ENCODE peak calls at places on chromosomes 6 and 20, in five cellular contexts. I, X, A, W and S are unnamed samples.

GRCh38 chr6:28081486-28081751 is 1.1 kb downstream of the ZNF165 start:
- DNase-seq in I (no peak), W (no peak), X (no peak), A (peak; percentile 54), S (no peak)

GRCh38 chr6:109496036-109496761 is 13.2 kb upstream of the ZBTB24 start:
- DNase-seq in I (no peak), W (no peak), A (no peak), X (no peak), S (no peak)

GRCh38 chr6:32885698-32886286 is 31.8 kb downstream of the PSMB9 start:
- DNase-seq in A (peak; percentile 23), I (no peak), W (peak; percentile 77), X (peak; percentile 72), S (peak; percentile 31)

GRCh38 chr6:32183483-32184083 is 470 bp downstream of the AGER start:
- DNase-seq in A (no peak), X (no peak), W (no peak), I (no peak), S (no peak)

GRCh38 chr6:148608211-148608951 is 138.4 kb upstream of the UST start:
- DNase-seq in I (no peak), X (peak; percentile 24), A (no peak), W (peak; percentile 12), S (peak; percentile 17)

GRCh38 chr6:39892490-39893129 is 41.7 kb downstream of the MOCS1 start:
- DNase-seq in I (peak; percentile 17), X (peak; percentile 6), A (peak; percentile 2), W (peak; percentile 50), S (peak; percentile 70)

GRCh38 chr6:143694560-143694959 is 16.8 kb downstream of the PHACTR2 start:
- DNase-seq in I (no peak), A (no peak), X (no peak), W (no peak), S (no peak)

GRCh38 chr6:15254074-15254975 is 8.5 kb downstream of the JARID2 start:
- DNase-seq in X (no peak), I (no peak), A (peak; percentile 82), W (peak; percentile 48), S (no peak)

GRCh38 chr6:6700871-6701270 is 112.4 kb downstream of the LY86 start:
- DNase-seq in X (no peak), A (no peak), I (no peak), W (no peak), S (no peak)

GRCh38 chr20:52766645-52767435 is 205.3 kb upstream of the TSHZ2 start:
- DNase-seq in X (no peak), A (no peak), I (no peak), W (no peak), S (no peak)

GRCh38 chr6:137309078-137309762 is 90.0 kb upstream of the IFNGR1 start:
- DNase-seq in A (peak; percentile 15), W (peak; percentile 56), X (peak; percentile 22), I (no peak), S (no peak)

GRCh38 chr20:33131949-33132822 is 35.8 kb upstream of the BPIFA2 start:
- DNase-seq in W (no peak), X (no peak), A (no peak), I (no peak), S (no peak)

GRCh38 chr6:149847943-149848267 is 16.3 kb downstream of the LRP11 start:
- DNase-seq in A (no peak), W (no peak), X (no peak), I (no peak), S (no peak)

GRCh38 chr6:113805167-113805835 is 51.8 kb upstream of the MARCKS start:
- DNase-seq in X (no peak), A (peak; percentile 71), W (no peak), I (no peak), S (no peak)

GRCh38 chr6:101588343-101588742 is 194.8 kb downstream of the GRIK2 start:
- DNase-seq in X (no peak), A (no peak), W (no peak), I (no peak), S (no peak)

GRCh38 chr6:154613137-154613676 is 102.7 kb upstream of the CNKSR3 start:
- DNase-seq in X (no peak), W (no peak), A (no peak), I (no peak), S (peak; percentile 57)

GRCh38 chr6:89237158-89237557 is 20.0 kb upstream of the GABRR1 start:
- DNase-seq in W (no peak), I (no peak), A (no peak), X (no peak), S (no peak)

GRCh38 chr6:161198176-161198575 is 75.7 kb downstream of the AGPAT4 start:
- DNase-seq in W (no peak), I (no peak), A (no peak), X (no peak), S (no peak)

GRCh38 chr6:85920782-85921181 is 278.1 kb upstream of the SYNCRIP start:
- DNase-seq in I (no peak), W (no peak), A (no peak), X (no peak), S (no peak)

GRCh38 chr6:25054469-25054868 is 118.7 kb upstream of the RIPOR2 start:
- DNase-seq in X (no peak), A (no peak), I (no peak), W (no peak), S (no peak)

GRCh38 chr20:10307359-10307735 is 88.7 kb downstream of the SNAP25 start:
- DNase-seq in X (no peak), I (no peak), A (no peak), W (no peak), S (no peak)

GRCh38 chr20:12409501-12409900 is 491.8 kb downstream of the BTBD3 start:
- DNase-seq in I (no peak), X (no peak), A (no peak), W (no peak), S (no peak)

GRCh38 chr20:33668087-33668790 is 1.5 kb downstream of the ACTL10 start:
- DNase-seq in X (no peak), I (no peak), W (no peak), A (no peak), S (peak; percentile 56)

GRCh38 chr6:111033628-111034289 is 51.9 kb downstream of the RPF2 start:
- DNase-seq in W (no peak), X (no peak), I (peak; percentile 10), A (no peak), S (no peak)

GRCh38 chr20:36744764-36745191 is 1.1 kb downstream of the NDRG3 start:
- DNase-seq in A (no peak), W (no peak), I (no peak), X (no peak), S (peak; percentile 45)

GRCh38 chr6:11798538-11798937 is 19.9 kb upstream of the ADTRP start:
- DNase-seq in A (no peak), W (no peak), X (no peak), I (no peak), S (no peak)

GRCh38 chr6:149483302-149483701 is 1.5 kb downstream of the ZC3H12D start:
- DNase-seq in I (no peak), A (no peak), X (no peak), W (no peak), S (no peak)

GRCh38 chr20:46939031-46939430 is 44.4 kb downstream of the EYA2 start:
- DNase-seq in W (peak; percentile 32), I (no peak), A (no peak), X (peak; percentile 55), S (peak; percentile 74)

GRCh38 chr6:31180500-31180899 is 10.0 kb upstream of the POU5F1 start:
- DNase-seq in X (no peak), W (no peak), I (no peak), A (no peak), S (peak; percentile 41)

DNA sequence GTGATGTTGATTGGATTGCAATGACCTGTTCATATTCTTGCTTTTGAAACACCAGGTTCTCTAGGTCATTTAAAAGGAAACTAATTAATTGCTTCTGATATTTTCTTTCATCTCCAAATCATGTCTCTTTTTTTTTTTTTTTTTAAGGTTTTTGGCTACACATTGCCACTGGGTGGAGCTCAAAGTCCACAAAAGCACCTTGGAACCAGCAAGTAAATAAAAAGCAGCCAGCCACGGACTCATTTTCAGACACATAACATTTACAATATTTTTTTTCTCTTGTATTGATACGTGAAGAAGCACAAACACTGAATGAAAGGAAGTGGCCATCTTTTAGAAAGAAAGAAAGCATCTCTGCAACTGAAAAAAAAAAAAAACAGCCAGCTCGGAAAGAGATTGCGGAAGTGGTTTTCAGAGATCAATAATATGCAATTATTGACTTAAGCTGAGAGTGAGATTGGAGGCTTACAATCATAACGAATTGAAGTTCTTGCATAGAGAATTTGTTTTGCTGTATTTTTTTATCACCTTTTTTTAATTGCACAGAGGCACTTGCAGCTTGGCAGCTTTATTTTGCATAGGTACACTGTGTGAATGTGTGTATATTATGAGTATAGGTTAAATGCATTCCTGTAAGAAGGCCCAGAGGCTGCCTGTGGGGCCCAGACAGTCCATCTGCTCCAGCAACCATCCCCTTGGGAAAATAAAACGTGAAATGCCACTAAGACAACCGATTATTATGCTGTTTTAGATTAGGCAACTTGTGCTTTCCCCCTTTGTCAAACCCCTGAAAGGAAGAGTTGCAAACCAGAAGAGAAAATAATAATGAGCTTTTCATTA is 28.2 kb downstream of the CGA start:
- DNase-seq in W (peak; percentile 51), A (peak; percentile 28), I (no peak), X (peak; percentile 57), S (peak; percentile 35)
- TF ChIP-seq SRF in W (no peak), A (no peak), I (no peak), X (no peak), S (no peak)

GRCh38 chr6:70831427-70831826 is 125.4 kb downstream of the B3GAT2 start:
- DNase-seq in X (no peak), I (no peak), W (no peak), A (no peak), S (no peak)
- TF ChIP-seq SRF in X (no peak), I (no peak), W (no peak), A (no peak), S (no peak)

GRCh38 chr6:145022199-145022782 is 713.0 kb downstream of the EPM2A start:
- DNase-seq in X (no peak), A (no peak), W (no peak), I (no peak), S (no peak)
- TF ChIP-seq SRF in X (no peak), A (no peak), W (no peak), I (no peak), S (no peak)

GRCh38 chr20:57627339-57627738 is 7.1 kb upstream of the ZBP1 start:
- DNase-seq in I (no peak), W (no peak), X (no peak), A (no peak), S (no peak)

GRCh38 chr20:57627972-57628650 is 7.9 kb upstream of the ZBP1 start:
- DNase-seq in X (no peak), W (no peak), I (no peak), A (no peak), S (no peak)

GRCh38 chr20:57632286-57632685 is 12.1 kb upstream of the ZBP1 start:
- DNase-seq in X (no peak), W (no peak), I (no peak), A (no peak), S (no peak)

GRCh38 chr20:57633945-57634491 is 13.8 kb upstream of the ZBP1 start:
- DNase-seq in I (no peak), W (no peak), A (no peak), X (no peak), S (no peak)

DNA sequence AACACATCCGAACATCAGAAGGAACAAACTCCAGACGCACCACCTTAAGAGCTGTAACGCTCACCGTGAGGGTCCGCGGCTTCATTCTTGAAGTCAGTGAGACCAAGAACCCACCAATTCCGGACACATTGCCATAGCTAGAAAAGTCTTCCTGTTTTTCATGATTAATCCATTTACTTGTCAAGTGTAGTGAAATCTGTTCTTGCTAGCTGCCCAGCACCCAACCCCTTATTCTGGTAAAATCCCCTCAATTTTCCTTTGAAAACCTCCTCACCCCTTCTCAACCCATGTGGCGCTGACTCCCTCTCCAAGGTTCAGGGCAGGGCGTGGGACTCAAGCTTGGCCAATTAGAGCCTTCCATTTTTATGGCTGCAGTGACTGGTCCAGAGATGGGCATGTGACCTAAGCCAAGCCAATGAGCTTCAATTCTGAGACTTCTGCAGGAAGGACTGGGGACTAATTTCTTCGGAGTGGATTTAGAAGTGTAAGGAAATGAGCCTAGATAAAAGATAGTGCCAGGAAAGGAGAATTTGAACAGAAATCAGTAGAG is 9.8 kb upstream of the ZBP1 start:
- DNase-seq in A (no peak), I (no peak), W (no peak), X (no peak), S (no peak)
- TF ChIP-seq SRF in A (no peak), I (no peak), W (no peak), X (no peak), S (no peak)